ENCODE peak calls at places on chromosomes 4 and X, in four cellular contexts. One of them, this sample, is unnamed.

GRCh38 chr4:3700223-3700622 is 66.0 kb upstream of the ADRA2C start:
- DNase-seq in kidney glomerular epithelial cell: no peak
- DNase-seq in pons: no peak
- DNase-seq in caudate nucleus: no peak
- DNase-seq in this sample: no peak

GRCh38 chr4:7679431-7679830 is 244.7 kb upstream of the PSAPL1 start:
- DNase-seq in pons: no peak
- DNase-seq in caudate nucleus: no peak
- DNase-seq in kidney glomerular epithelial cell: no peak
- DNase-seq in this sample: no peak

GRCh38 chr4:146638801-146639351 is at the start of gene POU4F2:
- DNase-seq in kidney glomerular epithelial cell: no peak
- DNase-seq in caudate nucleus: no peak
- DNase-seq in pons: no peak
- DNase-seq in this sample: no peak

GRCh38 chr4:163385466-163385865 is 41.8 kb downstream of the NPY5R start:
- DNase-seq in kidney glomerular epithelial cell: no peak
- DNase-seq in caudate nucleus: no peak
- DNase-seq in pons: no peak
- DNase-seq in this sample: no peak

GRCh38 chr4:176949022-176949421 is 156.3 kb upstream of the VEGFC start:
- DNase-seq in kidney glomerular epithelial cell: no peak
- DNase-seq in pons: no peak
- DNase-seq in caudate nucleus: no peak
- DNase-seq in this sample: no peak

GRCh38 chrX:54695816-54696487 is 102.1 kb downstream of the ITIH6 start:
- DNase-seq in pons: no peak
- DNase-seq in caudate nucleus: no peak
- DNase-seq in kidney glomerular epithelial cell: no peak
- DNase-seq in this sample: no peak

GRCh38 chrX:70554081-70554480 is 109.4 kb downstream of the DLG3 start:
- DNase-seq in caudate nucleus: no peak
- DNase-seq in kidney glomerular epithelial cell: no peak
- DNase-seq in pons: no peak
- DNase-seq in this sample: peak

GRCh38 chr4:77196866-77197265 is 39.9 kb downstream of the CCNG2 start:
- DNase-seq in pons: peak
- DNase-seq in kidney glomerular epithelial cell: no peak
- DNase-seq in caudate nucleus: no peak
- DNase-seq in this sample: no peak

GRCh38 chr4:40395908-40396806 is 61.0 kb downstream of the CHRNA9 start:
- DNase-seq in pons: peak
- DNase-seq in caudate nucleus: no peak
- DNase-seq in kidney glomerular epithelial cell: peak
- DNase-seq in this sample: peak

GRCh38 chrX:110250847-110251246 is 67.0 kb downstream of the AMMECR1 start:
- DNase-seq in caudate nucleus: no peak
- DNase-seq in kidney glomerular epithelial cell: no peak
- DNase-seq in pons: no peak
- DNase-seq in this sample: no peak

GRCh38 chrX:83508006-83508405 is at the start of gene POU3F4:
- DNase-seq in caudate nucleus: peak
- DNase-seq in pons: peak
- DNase-seq in kidney glomerular epithelial cell: no peak
- DNase-seq in this sample: no peak

GRCh38 chr4:38424171-38424871 is 239.7 kb upstream of the KLF3 start:
- DNase-seq in kidney glomerular epithelial cell: no peak
- DNase-seq in caudate nucleus: peak
- DNase-seq in pons: no peak
- DNase-seq in this sample: no peak

GRCh38 chr4:15702941-15703403 is at the start of gene BST1:
- DNase-seq in pons: no peak
- DNase-seq in caudate nucleus: peak
- DNase-seq in kidney glomerular epithelial cell: peak
- DNase-seq in this sample: no peak

GRCh38 chr4:22552802-22553201 is 36.9 kb upstream of the ADGRA3 start:
- DNase-seq in caudate nucleus: no peak
- DNase-seq in pons: no peak
- DNase-seq in kidney glomerular epithelial cell: no peak
- DNase-seq in this sample: no peak

GRCh38 chr4:52861879-52862604 is at the start of gene RASL11B:
- DNase-seq in pons: peak
- DNase-seq in caudate nucleus: peak
- DNase-seq in kidney glomerular epithelial cell: peak
- DNase-seq in this sample: peak

GRCh38 chrX:140064993-140065392 is 99.7 kb upstream of the CXorf66 start:
- DNase-seq in caudate nucleus: no peak
- DNase-seq in pons: no peak
- DNase-seq in kidney glomerular epithelial cell: no peak
- DNase-seq in this sample: peak

GRCh38 chrX:103151799-103152198 is 58.9 kb upstream of the NXF3 start:
- DNase-seq in kidney glomerular epithelial cell: peak
- DNase-seq in caudate nucleus: no peak
- DNase-seq in pons: no peak
- DNase-seq in this sample: no peak

GRCh38 chr4:150278206-150278605 is 200.0 kb downstream of the DCLK2 start:
- DNase-seq in caudate nucleus: no peak
- DNase-seq in kidney glomerular epithelial cell: no peak
- DNase-seq in pons: no peak
- DNase-seq in this sample: no peak

GRCh38 chr4:66558651-66559050 is 888.4 kb upstream of the EPHA5 start:
- DNase-seq in kidney glomerular epithelial cell: no peak
- DNase-seq in caudate nucleus: no peak
- DNase-seq in pons: no peak
- DNase-seq in this sample: peak

GRCh38 chrX:41518841-41519220 is 71.7 kb downstream of the NYX start:
- DNase-seq in kidney glomerular epithelial cell: no peak
- DNase-seq in caudate nucleus: no peak
- DNase-seq in pons: no peak
- DNase-seq in this sample: no peak

GRCh38 chrX:52577464-52578173 is 60.8 kb upstream of the XAGE1B start:
- DNase-seq in caudate nucleus: no peak
- DNase-seq in pons: no peak
- DNase-seq in kidney glomerular epithelial cell: no peak
- DNase-seq in this sample: no peak

GRCh38 chr4:15961778-15962510 is 1.0 kb downstream of the FGFBP2 start:
- DNase-seq in caudate nucleus: no peak
- DNase-seq in pons: no peak
- DNase-seq in kidney glomerular epithelial cell: no peak
- DNase-seq in this sample: no peak

GRCh38 chr4:13112030-13112429 is 372.1 kb downstream of the RAB28 start:
- DNase-seq in caudate nucleus: no peak
- DNase-seq in kidney glomerular epithelial cell: no peak
- DNase-seq in pons: no peak
- DNase-seq in this sample: no peak

This sample was measured in renal cortical epithelial cell.